ENCODE peak calls at places on chromosome 21, in seven cellular contexts. Y is cardiac fibroblast, K is IMR-90, G is tibial artery, O is GM10248, T is esophagus muscularis mucosa, H is fibroblast of the aortic adventitia. A is an unnamed sample.

GRCh38 chr21:33308586-33309490 is 15.9 kb upstream of the IFNAR1 start:
- DNase-seq in Y (no peak), K (peak; percentile 55), G (peak; percentile 29), O (no peak), T (peak; percentile 68), H (peak; percentile 35), A (no peak)

GRCh38 chr21:34795152-34796141 is 126.7 kb downstream of the CLIC6 start:
- DNase-seq in Y (peak; percentile 82), K (peak; percentile 77), G (no peak), O (no peak), T (no peak), H (peak; percentile 68), A (no peak)

GRCh38 chr21:16402752-16403151 is 673.0 kb downstream of the USP25 start:
- DNase-seq in Y (no peak), K (no peak), G (no peak), O (no peak), T (no peak), H (peak; percentile 5), A (no peak)

GRCh38 chr21:31988492-31989285 is 115.9 kb downstream of the HUNK start:
- DNase-seq in Y (peak; percentile 4), K (peak; percentile 32), G (no peak), O (no peak), T (no peak), H (no peak), A (no peak)

GRCh38 chr21:44012474-44013379 is 618 bp downstream of the TRAPPC10 start:
- DNase-seq in Y (no peak), K (peak; percentile 13), G (peak; percentile 74), O (peak; percentile 91), T (no peak), H (peak; percentile 23), A (peak; percentile 88)

GRCh38 chr21:16358021-16358420 is 628.2 kb downstream of the USP25 start:
- DNase-seq in Y (no peak), K (no peak), G (no peak), O (no peak), T (no peak), H (no peak), A (no peak)

GRCh38 chr21:43269981-43270670 is 101.3 kb downstream of the CRYAA start:
- DNase-seq in Y (no peak), K (no peak), G (no peak), O (no peak), T (no peak), H (no peak), A (no peak)

GRCh38 chr21:38533887-38534286 is 35.6 kb upstream of the ERG start:
- DNase-seq in Y (no peak), K (no peak), G (no peak), O (no peak), T (no peak), H (no peak), A (no peak)

GRCh38 chr21:35641271-35642016 is 418.9 kb downstream of the SETD4 start:
- DNase-seq in Y (peak; percentile 65), K (peak; percentile 67), G (no peak), O (no peak), T (peak; percentile 55), H (peak; percentile 66), A (no peak)

DNA sequence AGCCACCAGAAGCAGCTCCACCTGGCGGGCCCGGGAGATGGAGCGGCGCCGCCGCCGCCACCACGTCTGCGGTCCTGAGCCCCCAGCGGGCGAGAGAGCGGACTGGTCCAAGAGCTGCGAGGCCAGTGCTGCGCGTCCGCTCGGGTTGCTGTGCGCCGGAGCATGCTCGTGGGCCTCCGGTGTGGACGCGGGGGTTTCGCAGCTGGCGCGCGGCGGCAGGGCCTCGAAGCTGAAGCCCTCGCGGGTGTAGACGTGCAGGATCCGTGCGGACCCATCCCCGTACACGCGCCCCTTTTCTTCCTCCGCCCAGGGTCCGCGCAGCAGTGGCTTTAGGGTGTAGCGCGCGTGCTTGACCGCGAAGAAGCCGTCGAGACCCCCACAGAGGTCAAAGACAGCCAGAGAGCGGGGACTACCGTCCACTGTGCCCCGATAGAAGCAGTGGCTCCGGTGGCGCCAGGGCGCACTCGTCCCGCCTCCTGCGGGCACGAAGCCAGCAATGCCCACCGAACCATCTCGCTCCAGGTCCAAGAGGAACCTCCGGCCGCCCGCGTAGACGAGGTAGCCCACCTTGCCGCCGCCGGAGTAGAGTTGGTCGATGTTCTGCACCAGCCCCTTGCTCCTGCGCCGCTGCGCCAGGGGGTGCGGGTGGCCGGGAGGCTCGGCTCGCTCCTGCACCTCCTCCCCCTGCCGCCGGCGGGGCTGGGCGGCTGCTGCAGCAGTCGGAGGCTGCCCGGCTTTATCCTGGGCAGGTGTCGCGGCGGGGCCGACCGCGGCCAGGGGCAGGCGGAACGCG is 1.1 kb downstream of the ADAMTS5 start:
- DNase-seq in Y (peak; percentile 18), K (peak; percentile 12), G (peak; percentile 71), O (peak; percentile 11), T (no peak), H (peak; percentile 46), A (peak; percentile 87)
- TF ChIP-seq CTCF in Y (no peak), K (no peak), G (peak; percentile 17), O (no peak), T (peak; percentile 64), H (peak; percentile 49), A (peak; percentile 55)

DNA sequence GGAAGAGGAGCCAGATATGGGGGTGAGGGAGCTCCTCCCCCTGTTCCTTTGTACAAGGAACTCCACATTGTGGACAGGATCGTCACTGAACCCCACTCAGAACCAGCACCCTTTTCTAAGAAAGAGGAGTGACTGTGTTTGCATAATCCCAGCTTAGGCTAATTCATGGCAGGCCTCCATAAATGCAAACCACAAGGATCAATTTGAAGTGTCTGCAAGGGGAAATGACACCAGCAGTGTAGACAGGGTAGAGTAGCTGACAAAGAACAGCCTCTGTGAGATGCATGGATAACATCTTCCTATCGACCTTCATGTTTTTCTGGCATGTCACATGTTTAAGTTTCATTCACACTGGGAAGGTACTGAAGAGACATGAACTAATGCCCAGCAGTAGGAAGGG is 11.7 kb downstream of the MX1 start:
- DNase-seq in Y (no peak), K (no peak), G (no peak), O (no peak), T (no peak), H (no peak), A (no peak)
- TF ChIP-seq CTCF in Y (no peak), K (no peak), G (no peak), O (no peak), T (no peak), H (no peak), A (no peak)

DNA sequence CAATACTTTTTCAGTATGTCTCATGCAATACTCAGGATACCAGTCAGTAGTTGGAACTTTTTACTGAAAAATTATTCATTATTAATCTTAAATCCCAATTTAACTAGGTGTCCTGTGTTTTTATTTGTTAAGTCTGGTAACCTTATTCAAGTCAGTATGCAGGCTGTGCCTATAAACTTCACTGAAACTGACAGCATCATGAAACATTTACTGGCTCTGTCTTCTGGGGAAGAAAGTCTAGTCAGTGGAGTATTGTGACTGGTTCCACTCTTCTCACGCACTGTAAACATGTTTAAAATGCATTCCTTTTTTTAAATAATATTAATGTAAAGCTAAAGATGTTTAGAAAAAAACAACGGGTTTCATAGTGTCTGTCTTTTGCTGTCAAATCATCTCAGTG is 739.8 kb downstream of the LTN1 start:
- DNase-seq in Y (peak; percentile 25), K (no peak), G (no peak), O (no peak), T (no peak), H (no peak), A (no peak)
- TF ChIP-seq CTCF in Y (no peak), K (no peak), G (no peak), O (no peak), T (no peak), H (no peak), A (no peak)

GRCh38 chr21:46324390-46325072 is 575 bp downstream of the PCNT start:
- DNase-seq in Y (peak; percentile 81), K (peak; percentile 70), G (peak; percentile 91), O (peak; percentile 95), T (peak; percentile 93), H (peak; percentile 74), A (peak; percentile 95)
- TF ChIP-seq CTCF in Y (no peak), K (peak; percentile 23), G (no peak), O (peak; percentile 10), T (peak; percentile 13), H (peak; percentile 15), A (no peak)

A was measured in glutamatergic neuron.